ENCODE peak calls at places on chromosome 2, in six cellular contexts. I is AG08396; J is A549; E is heart left ventricle; O is HL-60; F is activated CD4-positive, alpha-beta T cell treated with anti-CD3 and anti-CD28 coated beads, Interleukin-2, amount 10 ng/mL, durations not matched to agents 7 days and 5 days. K is an unnamed sample.

GRCh38 chr2:21142149-21142548 is 18.4 kb downstream of the TDRD15 start:
- DNase-seq in J (no peak), O (no peak), I (no peak), F (no peak), E (no peak), K (no peak)

GRCh38 chr2:39379643-39380524 is 57.2 kb downstream of the MAP4K3 start:
- DNase-seq in E (no peak), J (peak; percentile 26), I (peak; percentile 33), F (peak; percentile 15), O (peak; percentile 21), K (peak; percentile 23)

GRCh38 chr2:196239622-196240587 is 68.5 kb upstream of the STK17B start:
- DNase-seq in F (peak; percentile 91), J (no peak), I (no peak), O (peak; percentile 74), E (peak; percentile 79), K (peak; percentile 84)

GRCh38 chr2:19868705-19869550 is 32.9 kb downstream of the TTC32 start:
- DNase-seq in O (peak; percentile 20), J (no peak), F (peak; percentile 64), E (peak; percentile 55), I (peak; percentile 37), K (peak; percentile 68)

GRCh38 chr2:29443627-29444026 is 328.4 kb downstream of the CLIP4 start:
- DNase-seq in F (no peak), E (no peak), I (no peak), J (no peak), O (no peak), K (no peak)

GRCh38 chr2:85655961-85656403 is 12.0 kb downstream of the SFTPB start:
- DNase-seq in E (no peak), I (peak; percentile 53), J (peak; percentile 73), F (no peak), O (no peak), K (no peak)

GRCh38 chr2:229901819-229902218 is 20.0 kb downstream of the TRIP12 start:
- DNase-seq in J (peak; percentile 43), O (no peak), F (no peak), E (no peak), I (peak; percentile 61), K (no peak)

GRCh38 chr2:88307817-88308216 is 137.7 kb downstream of the THNSL2 start:
- DNase-seq in I (no peak), J (peak; percentile 18), E (no peak), O (no peak), F (peak; percentile 36), K (no peak)

GRCh38 chr2:240593703-240594451 is 7.3 kb downstream of the CAPN10 start:
- DNase-seq in E (peak; percentile 45), F (no peak), I (no peak), O (no peak), J (no peak), K (no peak)

GRCh38 chr2:130370490-130370889 is 14.6 kb downstream of the PTPN18 start:
- DNase-seq in F (peak; percentile 65), J (no peak), I (no peak), E (no peak), O (no peak), K (peak; percentile 55)

GRCh38 chr2:72917875-72918660 is 749 bp downstream of the EMX1 start:
- DNase-seq in I (no peak), J (no peak), F (no peak), O (no peak), E (no peak), K (peak; percentile 21)

GRCh38 chr2:176455865-176456291 is 186.6 kb downstream of the MTX2 start:
- DNase-seq in F (no peak), E (peak; percentile 68), I (peak; percentile 15), O (no peak), J (no peak), K (no peak)

GRCh38 chr2:182870227-182870626 is 3.8 kb upstream of the FRZB start:
- DNase-seq in I (no peak), O (no peak), F (no peak), J (peak; percentile 8), E (no peak), K (no peak)

GRCh38 chr2:69639246-69639645 is 4.3 kb downstream of the AAK1 start:
- DNase-seq in O (no peak), J (no peak), I (no peak), F (no peak), E (no peak), K (no peak)

GRCh38 chr2:212646698-212647097 is 108.1 kb upstream of the ERBB4 start:
- DNase-seq in J (no peak), O (no peak), F (no peak), E (no peak), I (peak; percentile 55), K (no peak)

GRCh38 chr2:100708333-100708732 is 111.6 kb upstream of the NPAS2 start:
- DNase-seq in E (no peak), O (no peak), J (no peak), F (no peak), I (no peak), K (no peak)

GRCh38 chr2:34161546-34161945 is 562.4 kb upstream of the FAM98A start:
- DNase-seq in O (no peak), I (no peak), E (no peak), J (no peak), F (no peak), K (no peak)